ENCODE peak calls at places on chromosomes 5 and 9, in six cellular contexts. One of them, this sample, is unnamed.

GRCh38 chr9:31253800-31254762 is 1130.4 kb upstream of the ACO1 start:
- DNase-seq in H9: no peak
- DNase-seq in left ventricle myocardium inferior: no peak
- DNase-seq in CD8-positive, alpha-beta memory T cell: peak
- DNase-seq in ovary: no peak
- DNase-seq in lung: no peak
- DNase-seq in this sample: no peak

GRCh38 chr9:21233258-21233657 is 5.2 kb upstream of the IFNA17 start:
- DNase-seq in H9: no peak
- DNase-seq in left ventricle myocardium inferior: no peak
- DNase-seq in CD8-positive, alpha-beta memory T cell: no peak
- DNase-seq in ovary: no peak
- DNase-seq in lung: no peak
- DNase-seq in this sample: no peak

GRCh38 chr5:41747291-41747690 is 122.9 kb downstream of the OXCT1 start:
- DNase-seq in H9: no peak
- DNase-seq in left ventricle myocardium inferior: no peak
- DNase-seq in CD8-positive, alpha-beta memory T cell: no peak
- DNase-seq in ovary: no peak
- DNase-seq in lung: no peak
- DNase-seq in this sample: no peak

GRCh38 chr9:136852664-136853595 is 784 bp downstream of the MAMDC4 start:
- DNase-seq in H9: no peak
- DNase-seq in left ventricle myocardium inferior: peak
- DNase-seq in CD8-positive, alpha-beta memory T cell: peak
- DNase-seq in ovary: no peak
- DNase-seq in lung: no peak
- DNase-seq in this sample: no peak

GRCh38 chr5:158813275-158813674 is 286.4 kb downstream of the EBF1 start:
- DNase-seq in H9: no peak
- DNase-seq in left ventricle myocardium inferior: no peak
- DNase-seq in CD8-positive, alpha-beta memory T cell: no peak
- DNase-seq in ovary: no peak
- DNase-seq in lung: no peak
- DNase-seq in this sample: no peak

GRCh38 chr5:77971965-77972544 is 195.9 kb upstream of the TBCA start:
- DNase-seq in H9: no peak
- DNase-seq in left ventricle myocardium inferior: no peak
- DNase-seq in CD8-positive, alpha-beta memory T cell: no peak
- DNase-seq in ovary: no peak
- DNase-seq in lung: no peak
- DNase-seq in this sample: no peak

GRCh38 chr9:123654647-123655637 is 275.0 kb downstream of the DENND1A start:
- DNase-seq in H9: no peak
- DNase-seq in left ventricle myocardium inferior: no peak
- DNase-seq in CD8-positive, alpha-beta memory T cell: no peak
- DNase-seq in ovary: no peak
- DNase-seq in lung: no peak
- DNase-seq in this sample: no peak

GRCh38 chr9:126380447-126380846 is 53.8 kb downstream of the MVB12B start:
- DNase-seq in H9: peak
- DNase-seq in left ventricle myocardium inferior: no peak
- DNase-seq in CD8-positive, alpha-beta memory T cell: no peak
- DNase-seq in ovary: no peak
- DNase-seq in lung: no peak
- DNase-seq in this sample: no peak

GRCh38 chr5:11322133-11322532 is 561.1 kb upstream of the DAP start:
- DNase-seq in H9: no peak
- DNase-seq in left ventricle myocardium inferior: no peak
- DNase-seq in CD8-positive, alpha-beta memory T cell: no peak
- DNase-seq in ovary: no peak
- DNase-seq in lung: no peak
- DNase-seq in this sample: no peak

GRCh38 chr9:88587885-88588628 is 53.1 kb downstream of the NXNL2 start:
- DNase-seq in H9: no peak
- DNase-seq in left ventricle myocardium inferior: no peak
- DNase-seq in CD8-positive, alpha-beta memory T cell: no peak
- DNase-seq in ovary: no peak
- DNase-seq in lung: no peak
- DNase-seq in this sample: no peak

GRCh38 chr9:91919621-91920020 is 30.4 kb downstream of the ROR2 start:
- DNase-seq in H9: no peak
- DNase-seq in left ventricle myocardium inferior: no peak
- DNase-seq in CD8-positive, alpha-beta memory T cell: no peak
- DNase-seq in ovary: no peak
- DNase-seq in lung: no peak
- DNase-seq in this sample: no peak

GRCh38 chr5:133531634-133532033 is 80.7 kb downstream of the FSTL4 start:
- DNase-seq in H9: no peak
- DNase-seq in left ventricle myocardium inferior: no peak
- DNase-seq in CD8-positive, alpha-beta memory T cell: no peak
- DNase-seq in ovary: no peak
- DNase-seq in lung: no peak
- DNase-seq in this sample: no peak

DNA sequence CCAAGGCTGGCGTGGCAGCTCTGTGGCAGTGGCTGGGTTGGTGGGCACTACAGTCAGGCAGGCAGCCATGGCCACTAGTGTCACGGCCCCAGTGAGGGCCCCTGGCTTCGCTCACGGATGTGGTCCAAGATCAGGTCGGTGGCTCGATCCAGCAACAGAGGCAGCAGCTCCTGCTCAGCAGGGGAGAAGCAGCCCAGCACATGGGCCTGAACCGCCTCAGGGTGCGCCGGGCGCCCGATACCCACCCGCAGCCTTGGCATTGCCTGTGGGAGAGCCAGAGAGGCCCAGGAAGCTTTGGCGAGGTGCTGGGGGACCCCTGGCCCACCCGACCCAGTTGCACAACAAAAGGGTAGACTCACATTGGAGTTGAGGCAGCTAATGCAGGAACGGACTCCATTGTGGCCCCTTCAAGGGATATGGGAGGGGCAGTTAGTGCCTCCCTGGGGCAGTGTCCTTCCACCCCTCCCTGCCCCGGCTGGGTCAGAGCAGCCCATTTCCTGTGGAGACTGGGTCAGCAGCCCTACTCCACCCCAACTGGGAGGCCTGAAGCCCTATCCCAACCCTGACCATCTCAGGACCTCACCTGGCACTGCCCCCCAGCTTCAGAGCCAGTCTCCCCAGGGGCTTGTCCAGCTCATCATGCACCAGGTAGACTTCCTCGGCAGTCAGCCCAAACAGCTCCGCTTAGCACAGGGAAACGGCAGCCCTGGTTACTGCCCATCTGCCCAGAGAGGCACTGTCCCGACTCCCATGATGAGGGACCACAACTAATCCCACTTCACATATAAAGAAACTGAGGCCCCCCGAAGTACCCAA is 1.2 kb downstream of the PTRH1 start:
- DNase-seq in H9: no peak
- DNase-seq in left ventricle myocardium inferior: no peak
- DNase-seq in CD8-positive, alpha-beta memory T cell: peak
- DNase-seq in ovary: no peak
- DNase-seq in lung: no peak
- DNase-seq in this sample: no peak
- H3K27ac ChIP-seq in H9: no peak
- H3K27ac ChIP-seq in left ventricle myocardium inferior: no peak
- H3K27ac ChIP-seq in CD8-positive, alpha-beta memory T cell: no peak
- H3K27ac ChIP-seq in ovary: no peak
- H3K27ac ChIP-seq in lung: no peak
- H3K27ac ChIP-seq in this sample: no peak

DNA sequence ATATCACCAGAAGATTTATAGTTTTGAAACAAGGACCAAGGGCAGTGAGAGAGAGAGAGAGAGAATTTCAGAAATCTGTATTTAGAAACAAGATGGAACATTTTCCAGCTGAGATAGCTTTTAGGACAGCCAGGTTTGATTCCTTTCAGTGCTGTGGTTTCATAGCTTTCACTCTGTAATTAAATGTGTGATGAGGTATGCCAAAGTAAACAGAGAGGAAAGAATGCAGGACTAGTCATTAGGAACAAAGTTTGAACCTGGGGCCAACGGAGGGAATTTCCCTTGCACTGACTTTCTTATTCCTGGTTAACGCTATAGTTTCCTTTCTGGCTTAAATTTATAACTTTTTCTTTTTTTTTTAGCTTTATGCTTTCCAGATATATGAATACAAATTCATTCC is 10.0 kb upstream of the CCL28 start:
- DNase-seq in H9: no peak
- DNase-seq in left ventricle myocardium inferior: no peak
- DNase-seq in CD8-positive, alpha-beta memory T cell: no peak
- DNase-seq in ovary: no peak
- DNase-seq in lung: no peak
- DNase-seq in this sample: no peak
- H3K27ac ChIP-seq in H9: no peak
- H3K27ac ChIP-seq in left ventricle myocardium inferior: no peak
- H3K27ac ChIP-seq in CD8-positive, alpha-beta memory T cell: no peak
- H3K27ac ChIP-seq in ovary: no peak
- H3K27ac ChIP-seq in lung: no peak
- H3K27ac ChIP-seq in this sample: no peak

GRCh38 chr5:124843596-124843899 is 97.1 kb upstream of the ZNF608 start:
- DNase-seq in H9: no peak
- DNase-seq in left ventricle myocardium inferior: no peak
- DNase-seq in CD8-positive, alpha-beta memory T cell: no peak
- DNase-seq in ovary: no peak
- DNase-seq in lung: no peak
- DNase-seq in this sample: no peak

GRCh38 chr5:124844371-124844770 is 97.9 kb upstream of the ZNF608 start:
- DNase-seq in H9: no peak
- DNase-seq in left ventricle myocardium inferior: no peak
- DNase-seq in CD8-positive, alpha-beta memory T cell: no peak
- DNase-seq in ovary: no peak
- DNase-seq in lung: no peak
- DNase-seq in this sample: no peak

GRCh38 chr5:124839371-124839998 is 93.0 kb upstream of the ZNF608 start:
- DNase-seq in H9: no peak
- DNase-seq in left ventricle myocardium inferior: no peak
- DNase-seq in CD8-positive, alpha-beta memory T cell: no peak
- DNase-seq in ovary: no peak
- DNase-seq in lung: no peak
- DNase-seq in this sample: no peak

GRCh38 chr5:124842725-124843595 is 96.5 kb upstream of the ZNF608 start:
- DNase-seq in H9: no peak
- DNase-seq in left ventricle myocardium inferior: no peak
- DNase-seq in CD8-positive, alpha-beta memory T cell: no peak
- DNase-seq in ovary: no peak
- DNase-seq in lung: no peak
- DNase-seq in this sample: no peak

DNA sequence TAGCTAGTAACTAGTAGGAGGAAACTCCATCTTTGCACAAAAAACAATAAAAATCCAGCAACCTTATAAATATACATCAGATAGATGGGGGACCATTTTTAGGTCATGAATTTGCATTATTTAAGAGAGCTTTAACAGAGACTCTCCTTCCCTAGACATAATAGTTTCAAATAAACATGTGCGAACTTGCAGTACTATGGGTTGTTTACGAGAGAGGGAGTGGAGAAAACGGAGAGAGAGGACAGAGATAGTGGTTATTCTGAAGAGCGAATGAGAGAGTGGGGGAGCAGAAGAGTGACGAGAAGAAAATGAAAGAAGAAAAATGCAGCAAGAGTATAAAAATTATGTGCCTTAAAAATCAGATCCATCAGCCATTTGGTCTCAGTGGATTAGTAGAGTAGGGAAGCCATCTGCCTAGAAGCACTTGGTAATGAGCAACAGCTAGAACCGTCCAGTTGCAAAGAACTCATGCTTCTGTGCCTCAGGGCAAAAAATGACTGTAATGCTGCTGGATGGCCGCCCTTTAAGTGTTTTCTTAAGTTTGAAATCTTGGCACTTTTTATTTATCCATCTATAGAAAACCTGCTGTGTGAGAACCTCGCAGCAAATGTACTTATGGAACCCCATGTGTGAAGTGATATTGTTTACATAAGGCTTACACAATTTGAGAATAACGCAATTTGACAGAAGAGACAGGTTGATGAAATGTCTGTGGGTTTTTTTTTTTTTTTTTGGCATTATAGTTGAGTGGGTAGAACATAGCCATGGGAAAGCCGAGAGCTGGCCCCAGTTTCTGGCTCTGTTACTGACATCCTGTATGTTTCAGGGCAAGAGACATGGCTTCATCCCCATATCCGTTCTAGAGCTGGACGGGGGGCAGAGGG is 95.6 kb upstream of the ZNF608 start:
- DNase-seq in H9: no peak
- DNase-seq in left ventricle myocardium inferior: peak
- DNase-seq in CD8-positive, alpha-beta memory T cell: no peak
- DNase-seq in ovary: no peak
- DNase-seq in lung: no peak
- DNase-seq in this sample: no peak
- H3K27ac ChIP-seq in H9: no peak
- H3K27ac ChIP-seq in left ventricle myocardium inferior: peak
- H3K27ac ChIP-seq in CD8-positive, alpha-beta memory T cell: no peak
- H3K27ac ChIP-seq in ovary: no peak
- H3K27ac ChIP-seq in lung: no peak
- H3K27ac ChIP-seq in this sample: no peak

GRCh38 chr5:151026674-151027073 is 6.3 kb downstream of the GPX3 start:
- DNase-seq in H9: no peak
- DNase-seq in left ventricle myocardium inferior: peak
- DNase-seq in CD8-positive, alpha-beta memory T cell: no peak
- DNase-seq in ovary: peak
- DNase-seq in lung: no peak
- DNase-seq in this sample: peak
- H3K27ac ChIP-seq in H9: no peak
- H3K27ac ChIP-seq in left ventricle myocardium inferior: peak
- H3K27ac ChIP-seq in CD8-positive, alpha-beta memory T cell: no peak
- H3K27ac ChIP-seq in ovary: peak
- H3K27ac ChIP-seq in lung: peak
- H3K27ac ChIP-seq in this sample: peak

DNA sequence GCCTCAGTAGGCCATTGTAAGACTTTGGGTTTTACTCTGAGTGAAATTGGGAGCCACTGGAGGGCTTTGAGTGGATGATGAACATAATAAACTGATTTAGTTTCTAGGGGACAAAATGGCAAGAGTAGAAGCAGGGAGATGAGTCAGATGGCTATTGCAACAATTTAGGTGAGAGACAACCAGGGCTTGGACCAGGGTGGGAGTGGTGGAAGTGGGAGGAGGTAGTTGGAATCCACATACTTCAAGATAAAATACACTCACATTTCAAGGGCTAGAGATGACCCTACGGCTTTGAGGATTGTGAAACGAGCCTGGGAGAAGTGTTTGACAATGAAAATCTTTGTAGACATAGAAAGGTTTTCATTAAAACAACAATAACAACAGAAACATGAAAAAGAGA is 136.3 kb downstream of the ACTBL2 start:
- DNase-seq in H9: no peak
- DNase-seq in left ventricle myocardium inferior: no peak
- DNase-seq in CD8-positive, alpha-beta memory T cell: no peak
- DNase-seq in ovary: no peak
- DNase-seq in lung: no peak
- DNase-seq in this sample: no peak
- H3K27ac ChIP-seq in H9: no peak
- H3K27ac ChIP-seq in left ventricle myocardium inferior: no peak
- H3K27ac ChIP-seq in CD8-positive, alpha-beta memory T cell: no peak
- H3K27ac ChIP-seq in ovary: no peak
- H3K27ac ChIP-seq in lung: no peak
- H3K27ac ChIP-seq in this sample: no peak

This sample was measured in uterus.